ENCODE peak calls at places on chromosomes 11 and 22, in five cellular contexts. One of them, this sample, is unnamed.

GRCh38 chr11:82980292-82980691 is 78.8 kb downstream of the DDIAS start:
- DNase-seq in PC-9: peak; percentile 77
- DNase-seq in A549: peak; percentile 17
- DNase-seq in right lobe of liver: no peak
- DNase-seq in left lung: no peak
- DNase-seq in this sample: no peak

GRCh38 chr11:118015385-118015841 is 29.2 kb downstream of the IL10RA start:
- DNase-seq in right lobe of liver: no peak
- DNase-seq in A549: no peak
- DNase-seq in PC-9: no peak
- DNase-seq in left lung: no peak
- DNase-seq in this sample: no peak

GRCh38 chr22:45051946-45052345 is 42.1 kb upstream of the PHF21B start:
- DNase-seq in right lobe of liver: no peak
- DNase-seq in left lung: no peak
- DNase-seq in PC-9: no peak
- DNase-seq in A549: no peak
- DNase-seq in this sample: no peak

GRCh38 chr22:30878516-30879365 is 89.8 kb downstream of the MORC2 start:
- DNase-seq in A549: no peak
- DNase-seq in right lobe of liver: no peak
- DNase-seq in PC-9: no peak
- DNase-seq in left lung: peak; percentile 58
- DNase-seq in this sample: no peak

GRCh38 chr11:114137054-114137453 is 77.5 kb downstream of the ZBTB16 start:
- DNase-seq in right lobe of liver: no peak
- DNase-seq in PC-9: no peak
- DNase-seq in left lung: no peak
- DNase-seq in A549: no peak
- DNase-seq in this sample: no peak

GRCh38 chr11:129792663-129793062 is 23.0 kb upstream of the TMEM45B start:
- DNase-seq in PC-9: no peak
- DNase-seq in left lung: no peak
- DNase-seq in A549: no peak
- DNase-seq in right lobe of liver: no peak
- DNase-seq in this sample: no peak

GRCh38 chr11:75924966-75925784 is 110.2 kb downstream of the UVRAG start:
- DNase-seq in A549: no peak
- DNase-seq in right lobe of liver: no peak
- DNase-seq in PC-9: no peak
- DNase-seq in left lung: no peak
- DNase-seq in this sample: peak; percentile 72

GRCh38 chr22:30882974-30883533 is 85.5 kb downstream of the MORC2 start:
- DNase-seq in right lobe of liver: no peak
- DNase-seq in PC-9: peak; percentile 40
- DNase-seq in A549: no peak
- DNase-seq in left lung: peak; percentile 34
- DNase-seq in this sample: no peak

GRCh38 chr11:72239849-72240460 is 4.0 kb downstream of the PHOX2A start:
- DNase-seq in A549: no peak
- DNase-seq in left lung: peak; percentile 89
- DNase-seq in PC-9: no peak
- DNase-seq in right lobe of liver: peak; percentile 47
- DNase-seq in this sample: peak; percentile 89

GRCh38 chr11:94658386-94658785 is 91.2 kb downstream of the PIWIL4 start:
- DNase-seq in left lung: no peak
- DNase-seq in PC-9: no peak
- DNase-seq in A549: no peak
- DNase-seq in right lobe of liver: no peak
- DNase-seq in this sample: peak; percentile 66
- H3K4me1 ChIP-seq in left lung: no peaks in the 10 kb centered on the region
- H3K4me1 ChIP-seq in PC-9: peaks cover 19% of the 10 kb centered on the region
- H3K4me1 ChIP-seq in A549: no peaks in the 10 kb centered on the region
- H3K4me1 ChIP-seq in right lobe of liver: no peaks in the 10 kb centered on the region
- H3K4me1 ChIP-seq in this sample: peaks cover 4% of the 10 kb centered on the region

GRCh38 chr11:2944530-2944929 is 15.3 kb upstream of the PHLDA2 start:
- DNase-seq in left lung: peak; percentile 79
- DNase-seq in right lobe of liver: no peak
- DNase-seq in A549: no peak
- DNase-seq in PC-9: no peak
- DNase-seq in this sample: no peak
- H3K4me3 ChIP-seq in left lung: no peak overlapping the region
- H3K4me3 ChIP-seq in right lobe of liver: no peak overlapping the region
- H3K4me3 ChIP-seq in A549: no peak overlapping the region
- H3K4me3 ChIP-seq in PC-9: no peak overlapping the region
- H3K4me3 ChIP-seq in this sample: no peak overlapping the region

GRCh38 chr11:94934362-94934761 is 39.0 kb downstream of the CWC15 start:
- DNase-seq in A549: no peak
- DNase-seq in PC-9: no peak
- DNase-seq in left lung: no peak
- DNase-seq in right lobe of liver: no peak
- DNase-seq in this sample: no peak
- H3K27ac ChIP-seq in A549: no peak overlapping the region
- H3K27ac ChIP-seq in PC-9: no peak overlapping the region
- H3K27ac ChIP-seq in left lung: peak overlapping the region; percentile 41
- H3K27ac ChIP-seq in right lobe of liver: no peak overlapping the region
- H3K27ac ChIP-seq in this sample: no peak overlapping the region

DNA sequence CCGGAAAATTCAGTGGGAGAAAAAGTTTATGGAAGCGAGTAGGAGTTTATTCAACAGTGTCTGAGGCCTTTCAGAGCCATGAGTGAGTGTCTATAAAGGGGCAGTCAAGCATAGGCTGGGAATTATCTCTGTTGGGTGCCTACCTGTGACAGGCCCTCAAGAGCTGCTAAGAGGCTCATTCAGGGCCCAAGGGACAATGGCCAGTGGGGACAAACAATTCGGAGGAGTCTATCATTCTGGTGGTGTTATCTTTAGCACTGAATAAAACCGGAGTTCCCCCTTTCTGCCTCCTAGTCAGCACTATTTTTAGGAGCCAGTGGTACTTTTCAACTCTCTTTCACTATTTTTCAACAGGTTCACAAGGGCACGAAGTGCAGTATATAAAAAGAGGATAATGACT is 89.5 kb upstream of the HTATIP2 start:
- DNase-seq in left lung: no peak
- DNase-seq in A549: no peak
- DNase-seq in right lobe of liver: no peak
- DNase-seq in PC-9: no peak
- DNase-seq in this sample: no peak
- H3K4me1 ChIP-seq in left lung: no peaks in the 10 kb centered on the region
- H3K4me1 ChIP-seq in A549: no peaks in the 10 kb centered on the region
- H3K4me1 ChIP-seq in right lobe of liver: no peaks in the 10 kb centered on the region
- H3K4me1 ChIP-seq in PC-9: no peaks in the 10 kb centered on the region
- H3K4me1 ChIP-seq in this sample: no peaks in the 10 kb centered on the region

GRCh38 chr11:93738647-93739081 is 2.6 kb downstream of the TAF1D start:
- DNase-seq in A549: no peak
- DNase-seq in right lobe of liver: no peak
- DNase-seq in left lung: no peak
- DNase-seq in PC-9: no peak
- DNase-seq in this sample: no peak
- H3K4me3 ChIP-seq in A549: peak overlapping the region; percentile 90
- H3K4me3 ChIP-seq in right lobe of liver: no peak overlapping the region
- H3K4me3 ChIP-seq in left lung: peak overlapping the region; percentile 71
- H3K4me3 ChIP-seq in PC-9: peak overlapping the region; percentile 81
- H3K4me3 ChIP-seq in this sample: no peak overlapping the region

DNA sequence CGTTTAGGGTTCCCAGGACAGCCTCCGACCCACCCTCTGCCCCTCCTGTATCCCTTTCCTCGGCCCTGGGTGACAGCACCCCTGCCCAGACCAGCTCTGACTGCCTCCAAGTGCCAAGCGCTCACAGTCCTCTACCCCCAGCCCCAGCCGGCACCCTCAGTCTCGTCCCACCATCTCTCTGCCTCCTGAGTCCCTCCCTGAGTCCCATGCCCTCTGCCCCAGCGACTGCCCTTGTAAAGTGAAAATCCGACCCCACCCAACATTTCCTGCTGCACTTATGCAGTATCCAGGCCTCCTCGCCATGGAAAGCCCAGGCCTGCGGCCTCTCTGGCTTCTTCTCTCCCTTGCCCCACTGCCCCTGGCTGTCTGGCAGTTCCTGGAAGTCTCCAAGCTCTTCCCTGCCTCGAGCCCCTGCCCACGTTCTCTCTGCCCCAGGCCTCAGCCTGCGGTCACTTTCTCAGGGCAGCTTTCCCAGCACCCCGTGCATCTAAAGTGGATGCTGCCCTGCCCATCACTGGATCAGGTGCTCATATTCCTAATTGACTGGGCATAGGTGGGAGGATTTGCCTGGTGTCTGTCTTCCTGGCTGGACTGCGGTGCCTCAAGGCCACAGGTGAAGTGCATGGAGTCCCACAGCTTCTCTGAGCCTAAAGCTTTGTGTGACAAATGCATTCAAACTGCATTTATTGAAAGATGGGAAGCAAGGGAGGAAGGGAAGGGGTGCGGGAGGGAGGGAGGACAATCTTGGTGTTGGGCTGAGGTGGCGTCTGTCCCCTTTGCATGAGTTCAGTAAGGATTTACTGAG is 17.7 kb upstream of the IL2RB start:
- DNase-seq in right lobe of liver: peak; percentile 44
- DNase-seq in left lung: peak; percentile 60
- DNase-seq in PC-9: no peak
- DNase-seq in A549: no peak
- DNase-seq in this sample: no peak
- H3K27ac ChIP-seq in right lobe of liver: peak overlapping the region; percentile 24
- H3K27ac ChIP-seq in left lung: peak overlapping the region; percentile 40
- H3K27ac ChIP-seq in PC-9: no peak overlapping the region
- H3K27ac ChIP-seq in A549: peak overlapping the region; percentile 87
- H3K27ac ChIP-seq in this sample: peak overlapping the region; percentile 2

GRCh38 chr11:66333896-66334604 is 2.2 kb downstream of the RIN1 start:
- DNase-seq in PC-9: no peak
- DNase-seq in right lobe of liver: no peak
- DNase-seq in left lung: peak; percentile 58
- DNase-seq in A549: no peak
- DNase-seq in this sample: peak; percentile 9

GRCh38 chr11:66334605-66335442 is 1.4 kb downstream of the RIN1 start:
- DNase-seq in left lung: peak; percentile 78
- DNase-seq in A549: no peak
- DNase-seq in PC-9: no peak
- DNase-seq in right lobe of liver: no peak
- DNase-seq in this sample: peak; percentile 25

GRCh38 chr11:66337103-66337899 is 1.1 kb upstream of the RIN1 start:
- DNase-seq in left lung: peak; percentile 64
- DNase-seq in PC-9: no peak
- DNase-seq in right lobe of liver: no peak
- DNase-seq in A549: no peak
- DNase-seq in this sample: peak; percentile 55

GRCh38 chr11:66336234-66337102 is at the start of gene RIN1:
- DNase-seq in A549: peak; percentile 93
- DNase-seq in left lung: peak; percentile 85
- DNase-seq in PC-9: peak; percentile 92
- DNase-seq in right lobe of liver: no peak
- DNase-seq in this sample: peak; percentile 83

GRCh38 chr11:66335531-66336233 is 552 bp downstream of the RIN1 start:
- DNase-seq in right lobe of liver: no peak
- DNase-seq in PC-9: peak; percentile 49
- DNase-seq in A549: no peak
- DNase-seq in left lung: peak; percentile 82
- DNase-seq in this sample: peak; percentile 69
- H3K4me1 ChIP-seq in right lobe of liver: no peaks in the 10 kb centered on the region
- H3K4me1 ChIP-seq in PC-9: peaks cover 16% of the 10 kb centered on the region
- H3K4me1 ChIP-seq in A549: peaks cover 26% of the 10 kb centered on the region
- H3K4me1 ChIP-seq in left lung: peaks cover 34% of the 10 kb centered on the region
- H3K4me1 ChIP-seq in this sample: peaks cover 3% of the 10 kb centered on the region

GRCh38 chr11:74682731-74683278 is 48.4 kb downstream of the CHRDL2 start:
- DNase-seq in right lobe of liver: no peak
- DNase-seq in A549: no peak
- DNase-seq in left lung: no peak
- DNase-seq in PC-9: no peak
- DNase-seq in this sample: peak; percentile 34
- H3K4me3 ChIP-seq in right lobe of liver: peak overlapping the region; percentile 54
- H3K4me3 ChIP-seq in A549: no peak overlapping the region
- H3K4me3 ChIP-seq in left lung: peak overlapping the region; percentile 36
- H3K4me3 ChIP-seq in PC-9: no peak overlapping the region
- H3K4me3 ChIP-seq in this sample: peak overlapping the region; percentile 54

DNA sequence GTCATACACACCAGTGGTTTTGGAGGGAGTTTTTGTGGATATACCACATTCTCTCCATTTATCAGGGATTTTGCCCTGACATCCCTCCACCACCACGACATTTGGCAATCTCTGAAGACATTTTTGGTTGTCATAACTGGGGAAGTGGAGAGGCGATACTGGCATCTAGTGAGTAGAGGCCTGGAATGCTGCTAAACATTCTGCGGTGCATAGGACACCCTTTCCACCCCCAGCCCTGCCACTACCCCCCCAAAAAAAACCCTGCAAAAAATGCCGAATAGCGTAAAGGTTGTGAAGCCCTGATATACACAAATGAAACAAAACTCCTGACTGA is 560 bp upstream of the TPST2 start:
- DNase-seq in left lung: no peak
- DNase-seq in A549: no peak
- DNase-seq in PC-9: no peak
- DNase-seq in right lobe of liver: no peak
- DNase-seq in this sample: no peak
- H3K27ac ChIP-seq in left lung: peak overlapping the region; percentile 89
- H3K27ac ChIP-seq in A549: peak overlapping the region; percentile 81
- H3K27ac ChIP-seq in PC-9: no peak overlapping the region
- H3K27ac ChIP-seq in right lobe of liver: peak overlapping the region; percentile 91
- H3K27ac ChIP-seq in this sample: no peak overlapping the region